ENCODE peak calls at places on chromosomes 2 and 18, in four cellular contexts. One of them, this sample, is unnamed.

GRCh38 chr2:120850551-120850950 is 114.9 kb downstream of the GLI2 start:
- DNase-seq in A549: no peak
- DNase-seq in GM23248: no peak
- DNase-seq in tibial artery: peak; percentile 28
- DNase-seq in this sample: no peak

GRCh38 chr2:31239842-31240198 is 5.9 kb downstream of the EHD3 start:
- DNase-seq in GM23248: peak; percentile 88
- DNase-seq in tibial artery: peak; percentile 94
- DNase-seq in A549: no peak
- DNase-seq in this sample: no peak

GRCh38 chr18:79616651-79617518 is 62.7 kb upstream of the CTDP1 start:
- DNase-seq in tibial artery: peak; percentile 53
- DNase-seq in A549: no peak
- DNase-seq in GM23248: peak; percentile 58
- DNase-seq in this sample: no peak

GRCh38 chr2:183996825-183997823 is 601.2 kb upstream of the ZNF804A start:
- DNase-seq in A549: no peak
- DNase-seq in tibial artery: no peak
- DNase-seq in GM23248: no peak
- DNase-seq in this sample: no peak

GRCh38 chr2:109013046-109013445 is 24.0 kb upstream of the EDAR start:
- DNase-seq in GM23248: no peak
- DNase-seq in A549: no peak
- DNase-seq in tibial artery: no peak
- DNase-seq in this sample: no peak

GRCh38 chr2:99442837-99443236 is 47.0 kb downstream of the REV1 start:
- DNase-seq in A549: peak; percentile 24
- DNase-seq in tibial artery: no peak
- DNase-seq in GM23248: peak; percentile 40
- DNase-seq in this sample: no peak

GRCh38 chr2:55232863-55233657 is 572 bp downstream of the RPS27A start:
- DNase-seq in tibial artery: peak; percentile 66
- DNase-seq in GM23248: peak; percentile 65
- DNase-seq in A549: peak; percentile 19
- DNase-seq in this sample: no peak

GRCh38 chr18:76394780-76395476 is 100.1 kb downstream of the ZNF516 start:
- DNase-seq in A549: no peak
- DNase-seq in tibial artery: no peak
- DNase-seq in GM23248: peak; percentile 82
- DNase-seq in this sample: no peak

GRCh38 chr2:44233450-44234128 is 41.7 kb upstream of the SLC3A1 start:
- DNase-seq in A549: peak; percentile 83
- DNase-seq in GM23248: peak; percentile 76
- DNase-seq in tibial artery: no peak
- DNase-seq in this sample: peak; percentile 24

GRCh38 chr2:159658887-159659437 is 42.6 kb upstream of the BAZ2B start:
- DNase-seq in tibial artery: no peak
- DNase-seq in A549: no peak
- DNase-seq in GM23248: peak; percentile 52
- DNase-seq in this sample: no peak

GRCh38 chr18:13137041-13137938 is 81.3 kb upstream of the LDLRAD4 start:
- DNase-seq in tibial artery: no peak
- DNase-seq in A549: no peak
- DNase-seq in GM23248: peak; percentile 56
- DNase-seq in this sample: no peak

GRCh38 chr2:240166191-240166590 is 25.7 kb upstream of the OTOS start:
- DNase-seq in GM23248: no peak
- DNase-seq in A549: no peak
- DNase-seq in tibial artery: peak; percentile 54
- DNase-seq in this sample: no peak

GRCh38 chr2:178397002-178397605 is 53.9 kb downstream of the PRKRA start:
- DNase-seq in GM23248: peak; percentile 73
- DNase-seq in A549: peak; percentile 47
- DNase-seq in tibial artery: no peak
- DNase-seq in this sample: no peak

GRCh38 chr18:62282188-62282629 is 42.9 kb upstream of the TNFRSF11A start:
- DNase-seq in A549: no peak
- DNase-seq in tibial artery: no peak
- DNase-seq in GM23248: peak; percentile 86
- DNase-seq in this sample: peak; percentile 44

GRCh38 chr2:223779877-223780276 is 57.5 kb downstream of the AP1S3 start:
- DNase-seq in A549: peak; percentile 66
- DNase-seq in GM23248: peak; percentile 53
- DNase-seq in tibial artery: no peak
- DNase-seq in this sample: no peak

GRCh38 chr2:46701152-46701551 is 214.5 kb downstream of the MCFD2 start:
- DNase-seq in tibial artery: no peak
- DNase-seq in A549: no peak
- DNase-seq in GM23248: peak; percentile 79
- DNase-seq in this sample: no peak

GRCh38 chr2:165408191-165408590 is 61.3 kb upstream of the CSRNP3 start:
- DNase-seq in A549: no peak
- DNase-seq in tibial artery: no peak
- DNase-seq in GM23248: no peak
- DNase-seq in this sample: no peak

GRCh38 chr2:24973812-24974211 is 2.1 kb upstream of the DNAJC27 start:
- DNase-seq in GM23248: no peak
- DNase-seq in tibial artery: no peak
- DNase-seq in A549: no peak
- DNase-seq in this sample: no peak

GRCh38 chr2:134466141-134466540 is 212.3 kb downstream of the MGAT5 start:
- DNase-seq in GM23248: peak; percentile 6
- DNase-seq in A549: peak; percentile 55
- DNase-seq in tibial artery: peak; percentile 17
- DNase-seq in this sample: no peak

GRCh38 chr18:57447154-57447621 is 12.0 kb downstream of the ONECUT2 start:
- DNase-seq in A549: no peak
- DNase-seq in GM23248: peak; percentile 45
- DNase-seq in tibial artery: no peak
- DNase-seq in this sample: no peak

GRCh38 chr2:8216397-8216796 is 465.5 kb upstream of the ID2 start:
- DNase-seq in A549: no peak
- DNase-seq in tibial artery: no peak
- DNase-seq in GM23248: peak; percentile 54
- DNase-seq in this sample: no peak

DNA sequence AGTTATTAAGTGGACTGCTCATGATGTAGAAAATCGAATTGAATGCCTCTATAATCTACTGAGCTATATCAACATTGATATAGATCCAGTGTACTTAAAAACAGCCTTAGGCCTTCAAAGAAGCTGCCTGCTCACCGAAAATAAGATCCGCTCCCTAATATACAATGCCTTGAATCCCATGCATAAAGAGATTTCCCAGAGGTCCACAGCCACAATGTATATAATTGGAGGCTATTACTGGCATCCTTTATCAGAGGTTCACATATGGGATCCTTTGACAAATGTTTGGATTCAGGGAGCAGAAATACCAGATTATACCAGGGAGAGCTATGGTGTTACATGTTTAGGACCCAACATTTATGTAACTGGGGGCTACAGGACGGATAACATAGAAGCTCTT is 2.0 kb downstream of the KLHL23 start:
- DNase-seq in A549: no peak
- DNase-seq in tibial artery: no peak
- DNase-seq in GM23248: no peak
- DNase-seq in this sample: no peak
- H3K4me3 ChIP-seq in A549: no peak overlapping the region
- H3K4me3 ChIP-seq in tibial artery: no peak overlapping the region
- H3K4me3 ChIP-seq in GM23248: no peak overlapping the region
- H3K4me3 ChIP-seq in this sample: no peak overlapping the region

DNA sequence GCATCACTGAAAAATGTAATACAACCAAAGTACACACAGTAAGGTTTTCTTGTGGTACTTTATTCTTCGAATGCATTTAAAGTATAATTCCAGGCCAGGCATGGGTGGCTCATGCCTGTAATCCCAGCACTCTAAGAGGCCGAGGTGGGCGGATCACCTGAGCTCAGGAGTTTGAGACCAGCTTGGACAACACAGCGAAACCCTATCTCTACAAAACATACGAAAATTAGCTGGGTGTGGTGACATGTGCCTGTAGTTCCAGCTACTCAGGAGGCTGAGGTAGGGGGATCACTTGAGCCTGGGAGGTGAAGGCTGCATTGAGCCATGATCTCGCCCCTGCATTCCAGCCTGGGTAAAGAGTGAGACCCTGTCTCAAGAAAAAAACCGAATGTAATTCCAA is 3.9 kb upstream of the TTC39C start:
- DNase-seq in GM23248: no peak
- DNase-seq in A549: no peak
- DNase-seq in tibial artery: no peak
- DNase-seq in this sample: no peak
- H3K4me3 ChIP-seq in GM23248: no peak overlapping the region
- H3K4me3 ChIP-seq in A549: no peak overlapping the region
- H3K4me3 ChIP-seq in tibial artery: no peak overlapping the region
- H3K4me3 ChIP-seq in this sample: no peak overlapping the region

GRCh38 chr2:217901826-217902225 is 101.0 kb downstream of the TNS1 start:
- DNase-seq in GM23248: peak; percentile 92
- DNase-seq in A549: peak; percentile 69
- DNase-seq in tibial artery: peak; percentile 91
- DNase-seq in this sample: no peak
- H3K4me3 ChIP-seq in GM23248: no peak overlapping the region
- H3K4me3 ChIP-seq in A549: peak overlapping the region; percentile 23
- H3K4me3 ChIP-seq in tibial artery: peak overlapping the region; percentile 44
- H3K4me3 ChIP-seq in this sample: no peak overlapping the region

DNA sequence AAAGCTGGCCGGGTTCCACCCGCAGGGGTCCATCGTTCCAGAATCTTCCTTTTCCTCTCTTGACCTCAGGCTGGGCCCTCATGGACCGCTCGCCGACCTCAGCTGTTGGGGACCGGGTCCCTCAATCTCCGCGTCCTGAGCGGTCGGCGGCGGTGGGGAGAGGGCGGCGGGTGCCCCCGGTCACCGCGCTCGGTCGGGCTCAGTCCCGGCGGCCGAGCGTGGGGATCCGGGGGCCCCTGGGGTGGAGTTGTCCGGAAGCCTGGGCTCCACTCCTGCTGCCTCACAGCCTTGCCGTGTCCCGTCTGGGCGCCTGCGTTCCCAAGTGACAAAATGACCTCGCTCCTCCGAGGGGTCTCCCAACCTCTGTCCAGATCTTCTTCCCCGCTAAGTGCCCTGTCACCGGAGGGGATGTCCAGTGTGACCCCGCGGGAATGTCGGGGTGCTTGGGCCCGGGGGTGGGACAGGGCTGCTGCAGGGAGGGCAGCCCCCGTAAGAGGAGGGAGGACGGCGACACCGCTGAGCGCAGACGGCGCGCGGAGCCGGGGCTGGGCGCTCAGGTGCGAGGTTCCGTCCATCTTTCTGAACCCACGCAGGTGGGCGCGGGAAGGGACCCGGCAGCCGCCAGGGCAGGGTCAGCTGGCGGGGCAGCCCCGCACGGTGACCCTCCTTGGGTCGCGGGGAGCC is 16.0 kb upstream of the E2F6 start:
- DNase-seq in A549: no peak
- DNase-seq in tibial artery: no peak
- DNase-seq in GM23248: no peak
- DNase-seq in this sample: no peak
- H3K4me3 ChIP-seq in A549: peak overlapping the region; percentile 73
- H3K4me3 ChIP-seq in tibial artery: no peak overlapping the region
- H3K4me3 ChIP-seq in GM23248: no peak overlapping the region
- H3K4me3 ChIP-seq in this sample: no peak overlapping the region

GRCh38 chr18:35490894-35491688 is 6.7 kb downstream of the INO80C start:
- DNase-seq in A549: no peak
- DNase-seq in GM23248: no peak
- DNase-seq in tibial artery: no peak
- DNase-seq in this sample: no peak
- H3K4me3 ChIP-seq in A549: no peak overlapping the region
- H3K4me3 ChIP-seq in GM23248: no peak overlapping the region
- H3K4me3 ChIP-seq in tibial artery: no peak overlapping the region
- H3K4me3 ChIP-seq in this sample: no peak overlapping the region

GRCh38 chr2:142989276-142990204 is 112.1 kb downstream of the KYNU start:
- DNase-seq in A549: peak; percentile 68
- DNase-seq in GM23248: peak; percentile 60
- DNase-seq in tibial artery: no peak
- DNase-seq in this sample: no peak
- H3K4me3 ChIP-seq in A549: no peak overlapping the region
- H3K4me3 ChIP-seq in GM23248: no peak overlapping the region
- H3K4me3 ChIP-seq in tibial artery: no peak overlapping the region
- H3K4me3 ChIP-seq in this sample: no peak overlapping the region

GRCh38 chr2:10441966-10442365 is 6.2 kb downstream of the ODC1 start:
- DNase-seq in tibial artery: no peak
- DNase-seq in A549: no peak
- DNase-seq in GM23248: no peak
- DNase-seq in this sample: no peak
- H3K4me3 ChIP-seq in tibial artery: no peak overlapping the region
- H3K4me3 ChIP-seq in A549: no peak overlapping the region
- H3K4me3 ChIP-seq in GM23248: no peak overlapping the region
- H3K4me3 ChIP-seq in this sample: no peak overlapping the region

This sample was measured in AG04449.